ENCODE peak calls at places on chromosomes 2 and 18, in nine cellular contexts. G is activated B cell treated with CpG ODN at 0.5 μM for 24 hours, H is cardiac fibroblast, S is A549, B is GM20000, J is astrocyte of the spinal cord, D is RWPE1, E is endodermal cell, Y is GM10248. Q is an unnamed sample.

GRCh38 chr2:178324072-178324471 is 126.9 kb downstream of the PRKRA start:
- DNase-seq in H (no peak), G (no peak), J (no peak), B (no peak), D (no peak), S (no peak), E (no peak), Y (no peak), Q (no peak)

GRCh38 chr2:46481541-46482193 is 2.3 kb downstream of the TMEM247 start:
- DNase-seq in H (peak; percentile 80), D (peak; percentile 77), E (no peak), G (no peak), Y (no peak), B (no peak), S (peak; percentile 35), J (peak; percentile 81), Q (no peak)

GRCh38 chr2:36578343-36579296 is 19.3 kb downstream of the FEZ2 start:
- DNase-seq in S (peak; percentile 68), B (peak; percentile 11), J (no peak), H (no peak), E (no peak), D (peak; percentile 50), Y (peak; percentile 18), G (no peak), Q (no peak)

GRCh38 chr2:105417789-105418475 is 19.1 kb upstream of the FHL2 start:
- DNase-seq in B (no peak), D (no peak), J (peak; percentile 74), S (no peak), E (no peak), H (peak; percentile 51), G (no peak), Y (no peak), Q (no peak)

GRCh38 chr2:1231664-1232063 is 181.6 kb upstream of the TPO start:
- DNase-seq in Y (no peak), B (no peak), J (no peak), G (no peak), D (no peak), S (no peak), E (no peak), H (no peak), Q (no peak)

GRCh38 chr2:65483763-65484162 is 51.4 kb upstream of the SPRED2 start:
- DNase-seq in B (no peak), J (no peak), G (no peak), D (no peak), Y (no peak), S (no peak), E (no peak), H (no peak), Q (no peak)

GRCh38 chr2:152581360-152581759 is 135.9 kb downstream of the PRPF40A start:
- DNase-seq in G (no peak), B (no peak), J (no peak), Y (no peak), D (no peak), S (no peak), H (no peak), E (no peak), Q (no peak)

GRCh38 chr2:179612591-179613298 is 248.7 kb downstream of the ZNF385B start:
- DNase-seq in B (no peak), G (no peak), J (peak; percentile 62), H (no peak), Y (no peak), D (no peak), S (no peak), E (peak; percentile 62), Q (no peak)

GRCh38 chr2:26299488-26300092 is 46.4 kb upstream of the SELENOI start:
- DNase-seq in J (peak; percentile 84), Y (no peak), H (peak; percentile 70), E (peak; percentile 72), S (no peak), D (peak; percentile 39), G (no peak), B (peak; percentile 27), Q (no peak)

GRCh38 chr2:149686677-149687427 is 99.3 kb upstream of the MMADHC start:
- DNase-seq in B (no peak), J (no peak), E (no peak), G (no peak), D (no peak), S (no peak), H (no peak), Y (no peak), Q (no peak)

GRCh38 chr18:54750350-54750749 is 77.9 kb upstream of the RAB27B start:
- DNase-seq in J (no peak), B (no peak), H (no peak), E (no peak), G (no peak), Y (no peak), S (no peak), D (no peak), Q (no peak)

DNA sequence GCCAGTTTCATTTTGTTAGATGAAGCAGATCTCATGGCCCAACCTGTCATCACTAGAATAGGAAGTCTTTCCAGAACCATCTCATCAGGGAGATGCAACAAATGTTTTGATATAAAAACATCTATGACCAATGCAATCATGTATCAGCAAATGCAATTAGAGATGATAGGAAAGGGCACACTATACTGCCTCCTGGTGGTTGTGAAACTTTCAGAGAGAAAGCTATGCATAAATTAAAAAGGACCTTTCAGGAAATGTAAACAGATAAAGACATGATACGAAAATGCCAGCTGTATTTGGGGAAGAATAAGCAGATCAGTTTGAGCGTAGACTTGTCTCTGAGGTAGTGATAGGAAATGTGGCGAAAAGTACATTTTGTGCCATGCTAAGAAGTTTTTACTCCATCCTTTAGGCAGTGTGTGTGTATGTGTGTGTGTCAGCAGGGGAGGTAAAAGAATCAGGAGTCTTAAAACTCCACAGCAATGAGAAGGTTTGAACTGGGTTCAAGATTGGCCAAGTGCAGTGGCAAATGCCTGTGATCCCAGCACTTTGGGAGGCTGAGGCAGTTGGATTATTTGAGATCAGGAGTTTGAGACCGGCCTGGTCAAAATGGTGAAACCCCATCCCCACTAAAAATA is 479.3 kb downstream of the CPS1 start:
- DNase-seq in Y (no peak), D (no peak), H (peak; percentile 59), S (no peak), J (peak; percentile 36), E (no peak), B (peak; percentile 6), G (no peak), Q (no peak)
- TF ChIP-seq CTCF in Y (peak; percentile 52), D (no peak), H (peak; percentile 58), S (peak; percentile 38), J (peak; percentile 69), E (peak; percentile 90), B (no peak), G (no peak), Q (peak; percentile 52)

DNA sequence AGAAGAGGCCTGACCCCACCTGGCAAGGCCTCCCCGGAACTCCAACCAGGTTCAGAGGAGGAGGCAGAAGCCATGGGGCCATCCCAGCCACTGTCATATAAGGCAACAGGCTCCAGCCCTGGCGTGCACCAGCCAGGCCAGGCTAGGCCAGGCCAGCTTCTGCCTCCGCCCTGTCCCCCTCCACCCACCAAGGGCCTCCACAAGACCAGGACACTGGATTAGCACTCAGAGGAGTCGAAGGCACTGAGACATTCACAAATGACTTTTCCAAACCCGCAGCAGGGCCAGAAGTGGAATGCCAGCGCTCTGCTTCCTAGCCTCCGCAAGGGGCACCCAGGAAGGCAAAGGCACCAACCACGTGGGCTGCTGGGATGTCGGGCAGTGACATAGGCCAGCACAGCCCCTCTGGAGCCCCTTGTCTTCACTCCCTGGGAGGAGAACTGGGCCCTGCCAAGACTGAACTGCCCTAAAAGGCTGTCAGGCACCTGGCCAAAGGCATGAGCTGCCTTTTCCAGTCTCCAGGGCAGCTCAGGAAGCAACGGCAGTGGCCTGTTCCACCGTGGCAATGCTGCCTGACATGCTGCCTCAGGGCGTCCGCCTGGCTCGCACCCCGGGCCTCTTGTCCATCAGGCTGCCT is 37.6 kb upstream of the SEMA4C start:
- DNase-seq in E (peak; percentile 93), H (peak; percentile 21), D (no peak), B (no peak), J (peak; percentile 55), S (no peak), G (no peak), Y (no peak), Q (no peak)
- TF ChIP-seq CTCF in E (no peak), H (no peak), D (no peak), B (no peak), J (no peak), S (no peak), G (no peak), Y (no peak), Q (no peak)

GRCh38 chr2:12061317-12061716 is 314.9 kb downstream of the LPIN1 start:
- DNase-seq in E (no peak), B (no peak), J (no peak), Y (no peak), D (no peak), G (no peak), H (no peak), S (no peak), Q (no peak)

GRCh38 chr2:12061785-12062184 is 315.4 kb downstream of the LPIN1 start:
- DNase-seq in J (no peak), E (no peak), H (no peak), G (no peak), B (no peak), Y (no peak), S (no peak), D (no peak), Q (no peak)

GRCh38 chr2:12066986-12067385 is 320.6 kb downstream of the LPIN1 start:
- DNase-seq in G (no peak), J (no peak), S (no peak), H (no peak), E (no peak), Y (no peak), B (no peak), D (no peak), Q (no peak)

GRCh38 chr2:12063210-12063609 is 316.8 kb downstream of the LPIN1 start:
- DNase-seq in J (no peak), S (no peak), E (no peak), G (no peak), H (no peak), Y (no peak), B (no peak), D (no peak), Q (no peak)

DNA sequence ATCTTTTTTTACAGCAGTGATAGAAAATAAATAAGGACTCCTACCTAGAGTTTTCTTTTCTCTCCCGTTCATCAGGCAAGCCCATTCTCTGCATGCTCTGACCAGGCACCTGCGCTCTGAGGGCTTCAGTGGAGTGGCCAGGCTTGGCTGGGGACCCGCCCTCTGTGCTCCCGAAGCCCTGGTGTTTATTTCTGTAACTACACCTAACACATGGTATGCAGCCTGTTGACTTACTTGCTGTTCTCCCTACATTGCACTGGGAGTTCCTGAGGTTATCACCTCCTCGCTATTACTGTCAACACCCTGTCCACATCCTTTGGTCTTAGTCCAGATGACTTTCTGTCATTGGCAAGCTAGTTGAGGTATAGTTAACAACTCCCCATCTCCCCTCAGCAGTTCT is 317.7 kb downstream of the LPIN1 start:
- DNase-seq in J (no peak), H (no peak), G (no peak), E (peak; percentile 75), D (no peak), Y (no peak), S (no peak), B (no peak), Q (no peak)
- TF ChIP-seq CTCF in J (no peak), H (no peak), G (no peak), E (peak; percentile 59), D (no peak), Y (no peak), S (no peak), B (no peak), Q (no peak)

DNA sequence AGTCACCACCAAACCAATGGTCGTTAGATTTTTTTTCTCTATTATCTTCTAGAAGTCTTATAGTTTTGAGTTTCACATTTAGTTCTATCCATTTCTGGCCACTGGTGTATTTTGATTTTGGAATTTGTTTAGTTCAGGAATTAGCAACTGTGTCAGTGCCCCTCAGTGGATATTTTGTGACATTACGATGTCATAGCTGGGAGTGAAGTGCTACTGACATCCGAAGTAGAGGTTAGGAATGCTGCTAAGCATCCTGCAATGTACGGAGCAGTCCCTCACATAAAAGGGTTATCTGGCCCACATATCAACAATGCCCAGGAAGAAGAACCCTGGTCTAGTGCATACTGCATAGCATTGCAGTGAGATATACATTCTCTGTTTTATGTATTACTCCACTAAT is 157.4 kb upstream of the RGPD4 start:
- DNase-seq in E (no peak), Y (no peak), J (peak; percentile 26), D (peak; percentile 9), H (peak; percentile 65), G (no peak), B (no peak), S (no peak), Q (no peak)
- TF ChIP-seq CTCF in E (peak; percentile 53), Y (no peak), J (peak; percentile 25), D (peak; percentile 10), H (peak; percentile 25), G (no peak), B (no peak), S (peak; percentile 29), Q (peak; percentile 22)